ENCODE peak calls at places on chromosome 9, in seven cellular contexts. U is A673; P is HFF-Myc; I is naive thymus-derived CD4-positive, alpha-beta T cell; S is AG09309; R is CD8-positive, alpha-beta T cell; V is hepatocyte. M is an unnamed sample.

GRCh38 chr9:132163457-132163875 is 1.6 kb downstream of the NTNG2 start:
- DNase-seq in I (no peak), V (peak), U (no peak), P (no peak), S (no peak), R (no peak), M (no peak)

GRCh38 chr9:78288214-78288892 is 8.6 kb upstream of the PSAT1 start:
- DNase-seq in R (no peak), V (no peak), P (no peak), I (no peak), S (no peak), U (no peak), M (no peak)

GRCh38 chr9:91534374-91534773 is 110.7 kb upstream of the NFIL3 start:
- DNase-seq in P (no peak), R (no peak), I (no peak), S (no peak), V (peak), U (no peak), M (no peak)

GRCh38 chr9:69980041-69980440 is 63.6 kb upstream of the MAMDC2 start:
- DNase-seq in R (no peak), I (no peak), S (no peak), V (no peak), U (no peak), P (no peak), M (no peak)

GRCh38 chr9:18626046-18626698 is 152.2 kb downstream of the ADAMTSL1 start:
- DNase-seq in I (no peak), U (no peak), S (no peak), R (no peak), V (no peak), P (no peak), M (no peak)

GRCh38 chr9:131884222-131884621 is 144.3 kb upstream of the RAPGEF1 start:
- DNase-seq in S (no peak), R (no peak), U (no peak), P (no peak), V (no peak), I (no peak), M (no peak)

GRCh38 chr9:127323393-127323792 is 58.8 kb downstream of the GARNL3 start:
- DNase-seq in S (no peak), V (no peak), I (no peak), U (no peak), R (no peak), P (no peak), M (no peak)

GRCh38 chr9:86795861-86796497 is 151.3 kb downstream of the GAS1 start:
- DNase-seq in I (no peak), S (peak), V (peak), P (peak), R (no peak), U (no peak), M (no peak)

GRCh38 chr9:16532681-16533450 is 337.6 kb downstream of the BNC2 start:
- DNase-seq in V (no peak), I (no peak), U (no peak), R (no peak), P (no peak), S (peak), M (peak)

GRCh38 chr9:14478175-14479165 is 164.5 kb upstream of the NFIB start:
- DNase-seq in P (no peak), R (no peak), S (no peak), V (no peak), I (no peak), U (peak), M (no peak)

GRCh38 chr9:22454021-22454420 is 7.4 kb downstream of the DMRTA1 start:
- DNase-seq in S (no peak), I (no peak), R (no peak), V (peak), P (no peak), U (no peak), M (no peak)

GRCh38 chr9:110939573-110939972 is 98.7 kb downstream of the LPAR1 start:
- DNase-seq in R (no peak), V (no peak), U (no peak), S (no peak), I (no peak), P (no peak), M (no peak)

GRCh38 chr9:91905958-91906585 is 44.0 kb downstream of the ROR2 start:
- DNase-seq in R (peak), P (no peak), V (no peak), I (no peak), U (no peak), S (no peak), M (no peak)

GRCh38 chr9:97124256-97124655 is 85.3 kb upstream of the CTSV start:
- DNase-seq in U (no peak), S (no peak), R (no peak), P (no peak), I (no peak), V (no peak), M (no peak)

GRCh38 chr9:3431890-3432289 is 93.9 kb downstream of the RFX3 start:
- DNase-seq in R (no peak), S (no peak), I (no peak), U (no peak), V (no peak), P (no peak), M (no peak)

GRCh38 chr9:107131108-107131799 is 151.8 kb upstream of the RAD23B start:
- DNase-seq in P (no peak), R (no peak), S (no peak), V (peak), U (no peak), I (no peak), M (no peak)

GRCh38 chr9:76917299-76917698 is 11.4 kb upstream of the PRUNE2 start:
- DNase-seq in V (no peak), U (no peak), I (no peak), R (no peak), P (no peak), S (no peak), M (no peak)
- H3K4me3 ChIP-seq in V (no peak), U (no peak), I (no peak), R (no peak), P (no peak), S (no peak), M (no peak)

GRCh38 chr9:133575673-133576590 is 33.3 kb downstream of the FAM163B start:
- DNase-seq in U (no peak), V (no peak), P (no peak), R (no peak), S (no peak), I (no peak), M (no peak)

GRCh38 chr9:133574791-133575672 is 34.2 kb downstream of the FAM163B start:
- DNase-seq in R (no peak), U (no peak), P (no peak), V (no peak), S (no peak), I (no peak), M (no peak)

GRCh38 chr9:133577463-133578112 is 31.6 kb downstream of the FAM163B start:
- DNase-seq in P (no peak), I (no peak), R (no peak), S (no peak), U (no peak), V (no peak), M (no peak)

GRCh38 chr9:133578524-133579230 is 30.5 kb downstream of the FAM163B start:
- DNase-seq in R (no peak), S (no peak), I (no peak), V (no peak), U (no peak), P (no peak), M (no peak)

DNA sequence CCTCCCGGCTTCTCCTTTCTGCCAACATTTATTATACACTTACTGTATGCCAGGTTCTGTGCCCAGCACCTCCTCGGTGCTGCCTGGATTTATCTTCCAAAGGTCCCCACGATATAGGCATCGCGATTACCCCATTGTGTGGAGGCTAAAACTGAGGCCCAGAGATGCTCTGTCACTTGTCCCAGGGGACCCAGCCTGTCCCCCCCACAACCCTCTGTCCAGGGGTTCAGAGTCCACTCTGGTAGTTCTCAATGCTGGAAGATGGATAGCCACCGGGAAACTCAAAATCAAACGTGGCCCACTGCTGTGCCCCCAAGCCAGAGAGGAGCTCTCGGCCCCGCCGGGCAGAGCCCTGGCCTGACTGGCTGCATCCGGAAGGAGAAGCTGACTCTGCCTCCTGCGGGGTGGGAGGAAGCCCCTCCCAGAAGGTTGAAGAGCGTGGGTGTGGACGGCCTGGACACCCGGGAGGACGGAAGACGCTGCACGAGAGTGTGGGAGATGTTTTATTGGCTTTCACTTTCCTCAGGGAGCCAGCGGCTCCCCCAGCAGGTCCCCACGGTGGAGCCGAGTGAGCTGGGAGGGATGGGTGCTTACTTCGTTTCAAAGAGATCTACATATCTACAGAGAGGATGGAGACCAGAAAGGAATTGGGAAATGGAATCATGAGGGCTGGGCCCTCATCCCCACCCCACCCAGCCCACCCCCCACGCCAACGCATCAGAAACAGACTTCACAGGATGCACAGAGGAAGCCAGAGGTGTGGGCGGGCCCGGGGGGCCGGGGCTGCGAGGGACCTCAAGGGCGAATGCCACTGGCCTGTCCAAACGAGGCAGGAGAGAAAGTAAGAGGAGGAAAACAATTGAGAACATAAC is 32.4 kb downstream of the FAM163B start:
- DNase-seq in R (no peak), P (no peak), V (no peak), U (no peak), I (no peak), S (no peak), M (no peak)
- H3K4me3 ChIP-seq in R (no peak), P (no peak), V (no peak), U (no peak), I (no peak), S (no peak), M (no peak)

GRCh38 chr9:137455361-137455991 is 3.7 kb downstream of the NSMF start:
- DNase-seq in P (no peak), I (no peak), V (no peak), R (no peak), S (no peak), U (no peak), M (no peak)
- H3K4me3 ChIP-seq in P (no peak), I (no peak), V (no peak), R (no peak), S (no peak), U (no peak), M (no peak)

DNA sequence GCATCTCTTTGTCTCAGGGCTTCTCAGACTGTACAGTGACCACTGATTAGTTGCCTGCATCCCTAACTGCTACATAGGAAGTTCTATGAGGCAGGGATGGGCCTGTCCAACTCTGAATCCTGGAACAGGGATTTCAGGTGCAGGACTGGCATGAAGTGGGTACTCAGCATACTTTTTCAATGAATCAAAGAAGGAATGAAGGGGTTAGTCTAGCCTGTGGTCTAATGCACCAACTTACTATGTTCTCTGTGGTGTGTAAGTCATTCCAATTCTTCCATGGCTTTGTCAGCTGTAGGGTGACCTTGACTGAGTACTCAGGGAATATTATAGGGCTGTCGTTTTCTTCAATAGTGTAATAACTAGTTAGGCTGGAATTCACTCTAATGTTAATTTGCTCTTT is 8.3 kb downstream of the COL15A1 start:
- DNase-seq in S (no peak), R (no peak), P (no peak), I (no peak), V (no peak), U (no peak), M (no peak)
- H3K4me3 ChIP-seq in S (no peak), R (no peak), P (no peak), I (no peak), V (no peak), U (no peak), M (no peak)

GRCh38 chr9:137457406-137458193 is 1.5 kb downstream of the NSMF start:
- DNase-seq in R (no peak), V (no peak), I (peak), P (no peak), S (no peak), U (no peak), M (no peak)
- H3K4me3 ChIP-seq in R (peak), V (no peak), I (no peak), P (peak), S (peak), U (peak), M (peak)

GRCh38 chr9:34382054-34382453 is 5.4 kb upstream of the MYORG start:
- DNase-seq in U (no peak), R (no peak), V (no peak), I (no peak), S (no peak), P (no peak), M (no peak)

GRCh38 chr9:34382879-34383278 is 6.2 kb upstream of the MYORG start:
- DNase-seq in U (no peak), R (no peak), V (no peak), P (no peak), S (no peak), I (no peak), M (no peak)

GRCh38 chr9:34380034-34380510 is 3.4 kb upstream of the MYORG start:
- DNase-seq in U (peak), S (no peak), I (no peak), R (no peak), V (peak), P (no peak), M (no peak)

GRCh38 chr9:34380511-34381315 is 4.0 kb upstream of the MYORG start:
- DNase-seq in I (peak), S (no peak), R (peak), U (peak), V (peak), P (peak), M (peak)

GRCh38 chr9:34381323-34381722 is 4.6 kb upstream of the MYORG start:
- DNase-seq in P (no peak), S (no peak), U (no peak), V (peak), I (no peak), R (peak), M (no peak)
- H3K4me3 ChIP-seq in P (peak), S (peak), U (peak), V (peak), I (peak), R (peak), M (peak)

GRCh38 chr9:93130861-93131481 is 3.1 kb downstream of the NINJ1 start:
- DNase-seq in P (no peak), V (no peak), I (no peak), S (no peak), U (no peak), R (no peak), M (no peak)

GRCh38 chr9:93132287-93132927 is 1.6 kb downstream of the NINJ1 start:
- DNase-seq in P (no peak), S (no peak), I (no peak), V (no peak), R (no peak), U (no peak), M (no peak)

GRCh38 chr9:93132946-93133640 is 958 bp downstream of the NINJ1 start:
- DNase-seq in S (no peak), U (no peak), R (no peak), I (no peak), V (peak), P (no peak), M (no peak)

GRCh38 chr9:93129691-93130500 is 4.2 kb downstream of the NINJ1 start:
- DNase-seq in P (no peak), S (no peak), U (no peak), I (no peak), V (no peak), R (peak), M (no peak)

GRCh38 chr9:93131599-93132286 is 2.3 kb downstream of the NINJ1 start:
- DNase-seq in I (no peak), U (no peak), V (no peak), P (no peak), R (no peak), S (no peak), M (no peak)
- H3K4me3 ChIP-seq in I (no peak), U (no peak), V (no peak), P (no peak), R (no peak), S (no peak), M (no peak)

DNA sequence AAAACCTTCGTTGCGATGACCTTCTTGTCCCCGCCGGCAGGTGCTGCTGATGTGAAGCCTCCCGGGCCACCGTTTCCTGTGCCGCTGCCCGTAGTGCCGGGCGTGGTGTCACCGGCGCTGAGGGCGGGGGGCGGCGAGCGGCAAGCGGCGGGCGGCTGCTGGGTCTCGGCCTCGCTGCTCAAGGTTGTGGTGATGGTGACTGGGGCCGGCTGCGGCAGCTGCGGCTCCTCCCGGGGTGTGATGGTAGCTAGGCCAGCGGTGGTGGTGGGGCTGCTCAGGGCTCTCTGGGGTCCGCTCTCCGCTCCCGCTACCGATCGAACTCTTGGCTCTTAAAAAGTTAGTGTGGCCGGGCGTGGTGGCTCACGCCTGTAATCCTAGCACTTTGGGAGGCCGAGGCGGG is 36.0 kb upstream of the PTPN3 start:
- DNase-seq in P (no peak), I (no peak), R (no peak), U (no peak), S (no peak), V (no peak), M (no peak)
- H3K4me3 ChIP-seq in P (no peak), I (no peak), R (no peak), U (no peak), S (no peak), V (no peak), M (no peak)